ENCODE peak calls at places on chromosomes 3 and 15, in nine cellular contexts. V, K, C, W, U, R, A, I and L are unnamed samples.

GRCh38 chr3:137792633-137793271 is 28.6 kb downstream of the SOX14 start:
- DNase-seq in V (no peak), K (no peak), C (peak), W (no peak), U (no peak), R (peak), A (no peak), I (no peak), L (no peak)

GRCh38 chr3:41131224-41131623 is 68.1 kb upstream of the CTNNB1 start:
- DNase-seq in V (no peak), K (no peak), C (no peak), W (no peak), U (no peak), R (no peak), A (no peak), I (no peak), L (no peak)

GRCh38 chr3:184557348-184557950 is 4.1 kb upstream of the EPHB3 start:
- DNase-seq in V (no peak), K (no peak), C (no peak), W (no peak), U (no peak), R (no peak), A (no peak), I (no peak), L (no peak)

GRCh38 chr15:34147371-34148140 is 45.7 kb downstream of the PGBD4 start:
- DNase-seq in V (no peak), K (no peak), C (no peak), W (no peak), U (no peak), R (no peak), A (no peak), I (no peak), L (no peak)

GRCh38 chr3:135513106-135514063 is 452.1 kb upstream of the PPP2R3A start:
- DNase-seq in V (no peak), K (no peak), C (no peak), W (no peak), U (no peak), R (no peak), A (peak), I (no peak), L (no peak)

GRCh38 chr3:134646086-134646485 is 4.7 kb downstream of the KY start:
- DNase-seq in V (peak), K (no peak), C (no peak), W (no peak), U (no peak), R (no peak), A (no peak), I (no peak), L (no peak)

GRCh38 chr3:70393881-70394612 is 81.6 kb upstream of the MDFIC2 start:
- DNase-seq in V (no peak), K (no peak), C (no peak), W (no peak), U (no peak), R (no peak), A (no peak), I (no peak), L (no peak)

GRCh38 chr15:70409388-70409787 is 311.7 kb upstream of the TLE3 start:
- DNase-seq in V (no peak), K (no peak), C (no peak), W (no peak), U (no peak), R (no peak), A (no peak), I (no peak), L (no peak)

GRCh38 chr3:76308541-76308940 is 523.2 kb upstream of the ZNF717 start:
- DNase-seq in V (no peak), K (no peak), C (no peak), W (no peak), U (no peak), R (no peak), A (no peak), I (no peak), L (no peak)

GRCh38 chr3:196650740-196651311 is 11.3 kb downstream of the NRROS start:
- DNase-seq in V (no peak), K (no peak), C (no peak), W (peak), U (no peak), R (no peak), A (peak), I (peak), L (peak)

GRCh38 chr3:175662815-175663214 is 803.7 kb downstream of the NAALADL2 start:
- DNase-seq in V (no peak), K (no peak), C (no peak), W (no peak), U (no peak), R (no peak), A (no peak), I (no peak), L (no peak)

GRCh38 chr15:80061581-80061980 is 2.1 kb downstream of the ZFAND6 start:
- DNase-seq in V (no peak), K (no peak), C (no peak), W (no peak), U (no peak), R (no peak), A (no peak), I (no peak), L (no peak)

GRCh38 chr3:149221783-149222517 is at the start of gene CP:
- DNase-seq in V (no peak), K (no peak), C (no peak), W (no peak), U (no peak), R (no peak), A (no peak), I (no peak), L (no peak)

GRCh38 chr15:39801641-39802309 is 19.1 kb upstream of the FSIP1 start:
- DNase-seq in V (no peak), K (no peak), C (no peak), W (no peak), U (no peak), R (peak), A (no peak), I (no peak), L (no peak)

GRCh38 chr15:60208708-60209107 is 189.1 kb downstream of the ANXA2 start:
- DNase-seq in V (no peak), K (no peak), C (no peak), W (no peak), U (no peak), R (no peak), A (no peak), I (no peak), L (no peak)

GRCh38 chr3:190362258-190362657 is 25.7 kb upstream of the CLDN16 start:
- DNase-seq in V (no peak), K (no peak), C (no peak), W (no peak), U (no peak), R (no peak), A (no peak), I (no peak), L (no peak)

GRCh38 chr3:183527421-183527979 is 28.0 kb downstream of the KLHL6 start:
- DNase-seq in V (no peak), K (no peak), C (no peak), W (no peak), U (no peak), R (no peak), A (no peak), I (no peak), L (no peak)

GRCh38 chr15:37134699-37135131 is 34.4 kb upstream of the MEIS2 start:
- DNase-seq in V (no peak), K (no peak), C (peak), W (no peak), U (no peak), R (no peak), A (no peak), I (no peak), L (no peak)

GRCh38 chr3:197298858-197299854 is 744 bp upstream of the DLG1 start:
- DNase-seq in V (peak), K (no peak), C (peak), W (peak), U (no peak), R (peak), A (no peak), I (peak), L (peak)

GRCh38 chr15:80182611-80183210 is 29.9 kb downstream of the FAH start:
- DNase-seq in V (no peak), K (no peak), C (peak), W (no peak), U (no peak), R (no peak), A (peak), I (no peak), L (no peak)

GRCh38 chr3:13670292-13670691 is 121.4 kb downstream of the FBLN2 start:
- DNase-seq in V (no peak), K (no peak), C (no peak), W (no peak), U (no peak), R (no peak), A (no peak), I (no peak), L (no peak)

GRCh38 chr3:116939091-116939490 is 229.5 kb downstream of the TUSC7 start:
- DNase-seq in V (no peak), K (no peak), C (no peak), W (no peak), U (no peak), R (no peak), A (no peak), I (peak), L (no peak)

GRCh38 chr3:151431940-151432339 is 28.9 kb downstream of the IGSF10 start:
- DNase-seq in V (no peak), K (no peak), C (no peak), W (no peak), U (no peak), R (no peak), A (no peak), I (no peak), L (no peak)

GRCh38 chr15:70505971-70506887 is 257.1 kb downstream of the UACA start:
- DNase-seq in V (no peak), K (no peak), C (no peak), W (no peak), U (no peak), R (no peak), A (no peak), I (no peak), L (no peak)

GRCh38 chr3:134291300-134292254 is 40.9 kb upstream of the RYK start:
- DNase-seq in V (peak), K (no peak), C (no peak), W (peak), U (no peak), R (no peak), A (peak), I (peak), L (peak)

GRCh38 chr3:70615286-70615685 is 302.8 kb upstream of the MDFIC2 start:
- DNase-seq in V (no peak), K (no peak), C (no peak), W (no peak), U (no peak), R (no peak), A (no peak), I (no peak), L (no peak)

GRCh38 chr3:170100937-170101336 is 63.1 kb downstream of the GPR160 start:
- DNase-seq in V (no peak), K (no peak), C (no peak), W (no peak), U (no peak), R (no peak), A (no peak), I (no peak), L (no peak)

GRCh38 chr3:81743096-81744025 is 18.1 kb downstream of the GBE1 start:
- DNase-seq in V (no peak), K (no peak), C (peak), W (no peak), U (no peak), R (no peak), A (peak), I (no peak), L (no peak)

GRCh38 chr3:42668403-42668740 is 14.9 kb downstream of the ZBTB47 start:
- DNase-seq in V (no peak), K (no peak), C (no peak), W (no peak), U (no peak), R (no peak), A (no peak), I (no peak), L (peak)

GRCh38 chr3:52399131-52399530 is 45.8 kb downstream of the SEMA3G start:
- DNase-seq in V (no peak), K (no peak), C (no peak), W (peak), U (no peak), R (no peak), A (no peak), I (no peak), L (no peak)

GRCh38 chr3:66092175-66092990 is 53.7 kb upstream of the MAGI1 start:
- DNase-seq in V (no peak), K (no peak), C (no peak), W (no peak), U (no peak), R (no peak), A (no peak), I (no peak), L (no peak)

GRCh38 chr3:56383092-56383491 is 85.2 kb downstream of the ERC2 start:
- DNase-seq in V (no peak), K (no peak), C (no peak), W (no peak), U (no peak), R (no peak), A (no peak), I (no peak), L (no peak)

GRCh38 chr3:184993394-184993793 is 159.5 kb downstream of the C3orf70 start:
- DNase-seq in V (no peak), K (no peak), C (no peak), W (no peak), U (no peak), R (no peak), A (no peak), I (no peak), L (no peak)

GRCh38 chr3:46399557-46399956 is 7.3 kb downstream of the CCR5AS start:
- DNase-seq in V (no peak), K (no peak), C (no peak), W (no peak), U (no peak), R (no peak), A (no peak), I (no peak), L (no peak)

GRCh38 chr3:102447272-102447671 is 12.5 kb downstream of the ZPLD1 start:
- DNase-seq in V (no peak), K (no peak), C (no peak), W (no peak), U (no peak), R (no peak), A (no peak), I (no peak), L (no peak)

GRCh38 chr15:83398591-83398990 is 48.5 kb upstream of the SH3GL3 start:
- DNase-seq in V (no peak), K (no peak), C (no peak), W (no peak), U (no peak), R (no peak), A (peak), I (no peak), L (no peak)

GRCh38 chr3:51374456-51374855 is 10.6 kb upstream of the MANF start:
- DNase-seq in V (no peak), K (no peak), C (no peak), W (no peak), U (no peak), R (no peak), A (no peak), I (peak), L (no peak)

GRCh38 chr15:63818191-63818590 is 15.6 kb downstream of the HERC1 start:
- DNase-seq in V (no peak), K (no peak), C (peak), W (no peak), U (no peak), R (peak), A (no peak), I (no peak), L (no peak)

GRCh38 chr3:71776543-71776942 is 8.4 kb downstream of the PROK2 start:
- DNase-seq in V (no peak), K (no peak), C (no peak), W (no peak), U (no peak), R (no peak), A (no peak), I (no peak), L (no peak)